ENCODE peak calls at places on chromosomes 13 and 19, in eight cellular contexts. X is ascending aorta, R is transverse colon, W is body of pancreas, S is heart right ventricle, K is small intestine, B is PC-3, C is pancreas. O is an unnamed sample. For H3K4me1, the result is how much of the 10 kb centered on the place peaks cover.

GRCh38 chr13:75790198-75790970 is 154.3 kb downstream of the LMO7 start:
- DNase-seq in X (no peak), C (no peak), R (no peak), S (no peak), W (no peak), K (no peak), B (no peak), O (no peak)

GRCh38 chr19:49579947-49580263 is 451 bp downstream of the NOSIP start:
- DNase-seq in K (no peak), W (no peak), C (no peak), S (no peak), R (no peak), X (no peak), B (no peak), O (peak)

GRCh38 chr13:114076329-114076761 is 56.1 kb downstream of the RASA3 start:
- DNase-seq in B (no peak), C (peak), W (no peak), S (no peak), X (no peak), R (no peak), K (no peak), O (no peak)

GRCh38 chr19:50486823-50487515 is 10.3 kb upstream of the GARIN5A start:
- DNase-seq in R (no peak), C (peak), K (no peak), W (no peak), S (no peak), B (peak), X (no peak), O (peak)

GRCh38 chr13:111904166-111904565 is 162.8 kb upstream of the SOX1 start:
- DNase-seq in W (no peak), X (no peak), C (no peak), B (no peak), K (no peak), S (no peak), R (no peak), O (no peak)

GRCh38 chr13:106617561-106617960 is 49.6 kb upstream of the ARGLU1 start:
- DNase-seq in S (no peak), K (no peak), C (no peak), X (no peak), R (no peak), B (peak), W (no peak), O (no peak)

GRCh38 chr19:57241181-57241580 is 749 bp downstream of the ZNF805 start:
- DNase-seq in B (no peak), C (no peak), S (no peak), R (no peak), X (no peak), K (no peak), W (no peak), O (no peak)

GRCh38 chr13:44088911-44089851 is 209.5 kb downstream of the LACC1 start:
- DNase-seq in K (no peak), C (no peak), W (no peak), R (no peak), X (no peak), S (no peak), B (no peak), O (no peak)

GRCh38 chr13:40247845-40248244 is 418.6 kb downstream of the FOXO1 start:
- DNase-seq in W (no peak), X (no peak), C (no peak), K (no peak), R (no peak), S (no peak), B (peak), O (no peak)

GRCh38 chr19:55451522-55452380 is 8.7 kb upstream of the SHISA7 start:
- DNase-seq in K (no peak), W (no peak), C (no peak), B (no peak), S (no peak), R (no peak), X (no peak), O (no peak)

GRCh38 chr13:101397742-101398141 is 18.6 kb downstream of the NALCN start:
- DNase-seq in X (no peak), W (no peak), R (no peak), C (no peak), S (no peak), B (peak), K (no peak), O (no peak)

GRCh38 chr19:3821156-3821555 is 35.0 kb upstream of the MATK start:
- DNase-seq in K (no peak), B (no peak), W (no peak), R (no peak), S (no peak), C (no peak), X (no peak), O (no peak)

GRCh38 chr19:6198896-6199239 is 63.4 kb downstream of the ACSBG2 start:
- DNase-seq in K (no peak), B (no peak), S (no peak), C (no peak), W (no peak), R (no peak), X (no peak), O (no peak)

GRCh38 chr19:41945135-41945766 is 13.9 kb downstream of the RABAC1 start:
- DNase-seq in K (peak), C (no peak), R (peak), B (no peak), S (no peak), W (peak), X (peak), O (peak)
- H3K27ac ChIP-seq in K (peak), C (no peak), R (peak), B (no peak), S (no peak), W (no peak), X (no peak), O (no peak)

DNA sequence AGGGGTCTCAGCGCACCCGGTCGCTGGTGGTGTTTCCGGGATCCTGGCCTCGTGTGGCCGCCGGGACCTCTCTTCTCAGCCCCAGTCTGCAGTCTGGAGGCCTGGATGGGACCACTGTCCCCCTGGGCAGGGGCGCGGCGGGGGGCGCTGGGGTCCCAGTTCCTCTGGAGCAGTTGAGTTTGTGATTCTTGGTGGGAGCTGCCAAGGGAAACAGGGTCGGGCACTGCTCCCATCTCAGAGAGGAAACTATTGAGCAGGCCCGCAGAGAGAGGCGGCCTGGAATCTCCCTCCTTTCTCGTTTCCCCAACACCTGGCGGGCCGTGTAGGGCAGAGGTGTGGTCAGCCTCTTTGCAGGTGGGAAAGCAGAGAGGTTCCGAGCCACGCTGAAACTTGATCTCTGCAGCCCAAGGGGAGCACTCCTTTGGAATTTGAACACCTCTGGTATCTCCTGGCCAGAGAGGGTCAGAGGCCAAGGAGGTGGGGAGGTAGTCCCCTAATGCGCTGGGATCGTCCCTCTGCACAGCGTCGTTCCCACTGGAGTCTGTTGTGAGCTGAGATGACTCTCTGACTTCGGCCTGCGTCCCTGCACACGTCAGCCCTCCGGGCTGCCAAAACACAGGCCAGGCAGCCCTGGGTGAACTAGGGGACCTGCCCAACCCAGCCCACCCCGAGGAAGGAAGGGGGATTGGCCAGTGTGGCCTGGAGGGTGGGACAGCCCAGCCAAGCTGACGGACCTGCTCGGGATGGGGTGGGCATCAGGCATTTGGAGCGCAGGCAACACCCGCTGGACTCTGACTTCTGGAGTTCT is 769 bp downstream of the PLEKHF1 start:
- DNase-seq in R (peak), K (peak), B (peak), X (peak), S (peak), C (no peak), W (peak), O (peak)
- H3K4me1 ChIP-seq in R (under half), K (under half), B (under half), X (under half), S (half or more), C (under half), W (half or more), O (under half)

GRCh38 chr13:32409561-32410440 is 18.1 kb downstream of the N4BP2L1 start:
- DNase-seq in K (no peak), R (no peak), W (peak), C (no peak), S (peak), B (no peak), X (no peak), O (no peak)
- H3K27ac ChIP-seq in K (no peak), R (no peak), W (no peak), C (no peak), S (peak), B (no peak), X (no peak), O (no peak)

DNA sequence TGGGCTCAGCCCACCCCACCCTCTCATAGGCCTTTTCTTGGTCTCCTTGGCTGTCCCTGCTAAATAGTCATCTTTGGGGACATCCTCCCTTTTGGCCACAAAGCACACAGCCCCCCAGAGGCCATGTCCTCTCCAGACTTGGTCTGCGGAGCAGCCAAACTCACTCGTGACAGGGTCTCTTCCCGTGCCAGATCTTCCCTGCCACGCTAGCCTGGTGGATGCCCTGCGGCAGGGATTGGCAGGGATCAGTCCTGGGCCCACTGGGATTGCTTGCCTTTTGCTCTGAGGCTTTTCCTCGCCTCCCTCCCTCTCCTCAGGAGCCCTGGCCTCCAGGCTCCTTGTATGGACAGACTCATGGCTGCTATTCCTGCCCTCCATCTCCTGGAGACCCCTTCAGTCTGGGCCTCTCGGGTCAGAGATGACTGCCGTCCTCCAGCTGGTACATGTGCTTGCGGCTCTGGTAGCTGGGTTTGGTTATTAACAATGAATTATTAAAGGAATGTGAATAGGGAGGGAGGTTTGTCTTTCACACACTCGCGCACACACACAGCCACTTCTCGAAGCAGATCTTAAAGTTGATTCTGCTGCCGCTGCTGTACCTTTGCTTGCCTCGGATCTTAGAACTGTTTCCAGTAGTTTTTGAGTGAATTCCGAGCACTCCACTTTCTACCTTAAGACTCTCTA is 45.1 kb downstream of the NFIX start:
- DNase-seq in R (no peak), X (no peak), C (no peak), W (no peak), B (no peak), S (no peak), K (no peak), O (no peak)
- H3K4me1 ChIP-seq in R (under half), X (under half), C (under half), W (half or more), B (under half), S (half or more), K (under half), O (under half)

GRCh38 chr13:98535501-98536357 is 41.2 kb downstream of the STK24 start:
- DNase-seq in W (no peak), R (no peak), B (peak), C (no peak), S (no peak), K (peak), X (no peak), O (no peak)

GRCh38 chr13:98537306-98537705 is 39.6 kb downstream of the STK24 start:
- DNase-seq in S (no peak), B (no peak), X (no peak), C (no peak), K (no peak), R (no peak), W (no peak), O (no peak)

GRCh38 chr13:98537740-98538139 is 39.2 kb downstream of the STK24 start:
- DNase-seq in C (no peak), R (no peak), K (no peak), S (no peak), B (no peak), X (no peak), W (no peak), O (no peak)

GRCh38 chr13:98534821-98535220 is 42.1 kb downstream of the STK24 start:
- DNase-seq in R (no peak), W (no peak), C (no peak), S (no peak), B (no peak), X (no peak), K (no peak), O (no peak)

DNA sequence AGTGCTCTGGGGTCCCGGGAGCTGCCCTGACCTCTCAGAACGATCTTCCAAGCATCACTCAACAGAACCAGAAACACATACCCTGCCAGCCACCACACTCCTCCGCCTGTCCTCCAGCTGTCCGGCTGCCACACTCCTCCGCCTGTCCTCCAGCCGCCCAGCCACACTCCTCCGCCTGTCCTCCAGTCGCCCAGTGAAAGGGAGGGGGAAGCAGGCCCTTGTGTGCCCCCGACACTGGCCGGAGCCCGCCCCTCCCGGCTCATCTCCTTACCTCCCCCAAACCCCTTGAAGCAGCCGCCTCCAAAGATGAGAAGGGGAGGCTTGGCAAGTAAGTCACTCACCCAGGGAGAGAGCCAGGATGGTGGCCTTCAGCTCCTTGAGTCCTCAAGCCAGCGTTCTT is 40.2 kb downstream of the STK24 start:
- DNase-seq in K (no peak), C (no peak), W (no peak), S (no peak), X (no peak), B (no peak), R (no peak), O (no peak)
- H3K27ac ChIP-seq in K (peak), C (no peak), W (no peak), S (no peak), X (no peak), B (peak), R (no peak), O (no peak)

O was measured in colonic mucosa.